ENCODE peak calls at places on chromosomes 7 and 10, in ten cellular contexts. Z is vagina; T is A549; X is GM12878; L is stomach; P is HL-60; H is CD8-positive, alpha-beta memory T cell; I is upper lobe of right lung; U is Panc1; E is tibial artery. C is an unnamed sample.

GRCh38 chr7:106518986-106519385 is 142.0 kb downstream of the CCDC71L start:
- DNase-seq in X (no peak), H (no peak), L (no peak), P (no peak), Z (no peak), I (no peak), E (no peak), T (no peak), U (no peak), C (no peak)

GRCh38 chr10:29668628-29669027 is 33.9 kb upstream of the SVIL start:
- DNase-seq in H (no peak), Z (no peak), L (no peak), T (no peak), U (no peak), P (no peak), I (no peak), X (no peak), E (no peak), C (no peak)

GRCh38 chr10:103895458-103896186 is 22.4 kb downstream of the STN1 start:
- DNase-seq in P (no peak), U (peak), H (no peak), X (no peak), I (no peak), E (no peak), T (no peak), Z (no peak), L (no peak), C (no peak)

GRCh38 chr7:19620470-19620869 is 88.4 kb downstream of the POLR1F start:
- DNase-seq in I (no peak), Z (no peak), L (no peak), P (no peak), U (no peak), E (no peak), H (no peak), T (no peak), X (no peak), C (no peak)

GRCh38 chr7:71942115-71942514 is 470.0 kb downstream of the CALN1 start:
- DNase-seq in Z (no peak), P (no peak), L (no peak), T (no peak), X (no peak), E (no peak), H (no peak), U (no peak), I (no peak), C (no peak)

GRCh38 chr10:125085281-125085680 is 75.1 kb downstream of the CTBP2 start:
- DNase-seq in Z (no peak), I (peak), P (no peak), X (no peak), H (no peak), U (no peak), L (no peak), T (no peak), E (no peak), C (no peak)

GRCh38 chr7:44565097-44565794 is 8.5 kb downstream of the DDX56 start:
- DNase-seq in L (peak), P (no peak), I (peak), E (peak), T (peak), U (peak), X (no peak), H (peak), Z (no peak), C (peak)

GRCh38 chr10:58157076-58157766 is 110.5 kb downstream of the IPMK start:
- DNase-seq in I (no peak), U (no peak), E (no peak), P (peak), Z (no peak), H (no peak), T (no peak), L (peak), X (no peak), C (no peak)

GRCh38 chr7:113831509-113831908 is 87.3 kb downstream of the PPP1R3A start:
- DNase-seq in E (no peak), I (no peak), H (no peak), L (no peak), P (no peak), U (no peak), Z (no peak), T (no peak), X (no peak), C (no peak)

GRCh38 chr7:25549315-25549933 is 321.1 kb upstream of the NPVF start:
- DNase-seq in I (no peak), P (no peak), T (no peak), H (no peak), Z (no peak), L (no peak), U (no peak), E (no peak), X (no peak), C (peak)

GRCh38 chr7:1455241-1455939 is 3.9 kb downstream of the MICALL2 start:
- DNase-seq in U (no peak), L (peak), P (no peak), T (no peak), I (peak), Z (no peak), E (no peak), H (no peak), X (no peak), C (no peak)

GRCh38 chr7:158814637-158815036 is 14.7 kb downstream of the ESYT2 start:
- DNase-seq in E (no peak), P (no peak), X (no peak), T (no peak), H (no peak), Z (no peak), L (no peak), I (no peak), U (no peak), C (no peak)

GRCh38 chr7:19920200-19920599 is 146.8 kb upstream of the TMEM196 start:
- DNase-seq in P (no peak), E (no peak), I (no peak), L (no peak), X (no peak), U (no peak), T (no peak), H (no peak), Z (no peak), C (no peak)

GRCh38 chr7:101804087-101804631 is 13.3 kb upstream of the CUX1 start:
- DNase-seq in L (no peak), U (no peak), T (no peak), X (no peak), Z (no peak), E (no peak), I (no peak), H (no peak), P (no peak), C (peak)

GRCh38 chr10:98041352-98042043 is 11.1 kb upstream of the CRTAC1 start:
- DNase-seq in H (peak), E (peak), U (peak), L (peak), Z (no peak), T (peak), P (no peak), I (peak), X (no peak), C (peak)

GRCh38 chr7:128188396-128189230 is 52.5 kb upstream of the LEP start:
- DNase-seq in I (no peak), H (no peak), P (no peak), E (peak), Z (no peak), T (no peak), X (no peak), U (no peak), L (no peak), C (no peak)

GRCh38 chr7:45568536-45569289 is 5.5 kb upstream of the ADCY1 start:
- DNase-seq in L (no peak), X (no peak), E (no peak), Z (peak), U (no peak), H (no peak), T (no peak), I (no peak), P (no peak), C (no peak)

GRCh38 chr7:77802557-77803410 is 4.2 kb downstream of the PHTF2 start:
- DNase-seq in T (no peak), E (no peak), U (no peak), Z (no peak), I (no peak), L (no peak), X (no peak), H (no peak), P (no peak), C (no peak)

GRCh38 chr7:76206633-76207032 is 4.9 kb downstream of the SRRM3 start:
- DNase-seq in Z (no peak), H (no peak), P (no peak), U (no peak), L (no peak), E (no peak), I (no peak), X (no peak), T (no peak), C (no peak)

GRCh38 chr7:12212051-12212485 is 974 bp downstream of the TMEM106B start:
- DNase-seq in L (no peak), P (no peak), E (no peak), T (no peak), X (no peak), Z (no peak), U (peak), I (no peak), H (no peak), C (peak)

GRCh38 chr7:25303380-25304321 is 75.4 kb upstream of the NPVF start:
- DNase-seq in H (no peak), L (no peak), Z (no peak), P (no peak), X (no peak), I (no peak), T (no peak), E (no peak), U (no peak), C (peak)

GRCh38 chr10:35006836-35007235 is 83.3 kb downstream of the CUL2 start:
- DNase-seq in E (no peak), U (no peak), I (no peak), H (no peak), T (no peak), Z (no peak), L (no peak), X (no peak), P (no peak), C (no peak)

GRCh38 chr7:95589766-95590165 is 6.5 kb downstream of the PDK4 start:
- DNase-seq in U (no peak), T (no peak), Z (no peak), E (no peak), L (no peak), H (no peak), P (no peak), X (no peak), I (no peak), C (no peak)

GRCh38 chr7:31134246-31135188 is 82.4 kb downstream of the ADCYAP1R1 start:
- DNase-seq in H (peak), P (peak), E (no peak), L (peak), I (peak), T (peak), Z (no peak), X (no peak), U (no peak), C (peak)

GRCh38 chr7:125504848-125505247 is 575.2 kb upstream of the POT1 start:
- DNase-seq in X (no peak), E (no peak), L (no peak), H (no peak), T (no peak), Z (no peak), P (no peak), U (no peak), I (no peak), C (no peak)

GRCh38 chr7:52168085-52168484 is 851.5 kb upstream of the COBL start:
- DNase-seq in I (no peak), L (no peak), H (no peak), E (no peak), U (no peak), X (no peak), P (no peak), T (peak), Z (no peak), C (peak)

GRCh38 chr10:42979181-42979580 is 97.7 kb upstream of the RET start:
- DNase-seq in I (no peak), X (no peak), T (no peak), H (no peak), P (no peak), Z (no peak), L (peak), U (no peak), E (peak), C (no peak)

GRCh38 chr7:98359395-98359794 is 41.5 kb downstream of the BAIAP2L1 start:
- DNase-seq in L (no peak), H (no peak), T (no peak), E (no peak), P (no peak), X (no peak), I (no peak), U (no peak), Z (no peak), C (no peak)
- H3K4me3 ChIP-seq in L (no peak), H (no peak), T (no peak), E (no peak), P (no peak), X (no peak), I (no peak), U (no peak), Z (no peak), C (no peak)

GRCh38 chr7:47314248-47314647 is 267.7 kb downstream of the TNS3 start:
- DNase-seq in X (no peak), P (no peak), E (no peak), I (no peak), H (no peak), U (no peak), T (no peak), L (no peak), Z (no peak), C (no peak)
- H3K27ac ChIP-seq in X (no peak), P (no peak), E (peak), I (no peak), H (no peak), U (no peak), T (no peak), L (no peak), Z (no peak), C (no peak)

DNA sequence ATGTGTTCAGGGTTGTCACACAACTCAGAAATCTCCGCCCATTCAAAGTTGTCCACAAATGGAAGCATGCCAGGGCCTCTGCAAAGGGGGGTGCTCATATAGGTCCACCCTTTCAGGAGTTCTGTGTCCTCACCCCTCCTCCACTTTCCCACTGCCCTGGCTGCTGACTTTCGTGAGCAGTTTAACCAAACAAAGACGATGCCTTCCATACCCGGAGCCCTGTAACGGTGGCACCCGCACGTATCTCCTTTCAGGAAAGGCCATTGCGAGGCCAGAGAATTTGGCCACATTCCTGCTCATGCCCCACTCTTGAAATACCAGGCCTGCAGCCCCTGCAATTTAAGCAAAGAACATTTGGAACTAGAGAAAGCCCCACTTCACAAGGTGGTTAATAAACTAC is 1.4 kb downstream of the CPXM2 start:
- DNase-seq in E (peak), I (no peak), T (no peak), H (no peak), L (no peak), Z (no peak), X (no peak), U (no peak), P (no peak), C (no peak)
- H3K4me3 ChIP-seq in E (peak), I (no peak), T (no peak), H (no peak), L (peak), Z (peak), X (no peak), U (no peak), P (no peak), C (no peak)

DNA sequence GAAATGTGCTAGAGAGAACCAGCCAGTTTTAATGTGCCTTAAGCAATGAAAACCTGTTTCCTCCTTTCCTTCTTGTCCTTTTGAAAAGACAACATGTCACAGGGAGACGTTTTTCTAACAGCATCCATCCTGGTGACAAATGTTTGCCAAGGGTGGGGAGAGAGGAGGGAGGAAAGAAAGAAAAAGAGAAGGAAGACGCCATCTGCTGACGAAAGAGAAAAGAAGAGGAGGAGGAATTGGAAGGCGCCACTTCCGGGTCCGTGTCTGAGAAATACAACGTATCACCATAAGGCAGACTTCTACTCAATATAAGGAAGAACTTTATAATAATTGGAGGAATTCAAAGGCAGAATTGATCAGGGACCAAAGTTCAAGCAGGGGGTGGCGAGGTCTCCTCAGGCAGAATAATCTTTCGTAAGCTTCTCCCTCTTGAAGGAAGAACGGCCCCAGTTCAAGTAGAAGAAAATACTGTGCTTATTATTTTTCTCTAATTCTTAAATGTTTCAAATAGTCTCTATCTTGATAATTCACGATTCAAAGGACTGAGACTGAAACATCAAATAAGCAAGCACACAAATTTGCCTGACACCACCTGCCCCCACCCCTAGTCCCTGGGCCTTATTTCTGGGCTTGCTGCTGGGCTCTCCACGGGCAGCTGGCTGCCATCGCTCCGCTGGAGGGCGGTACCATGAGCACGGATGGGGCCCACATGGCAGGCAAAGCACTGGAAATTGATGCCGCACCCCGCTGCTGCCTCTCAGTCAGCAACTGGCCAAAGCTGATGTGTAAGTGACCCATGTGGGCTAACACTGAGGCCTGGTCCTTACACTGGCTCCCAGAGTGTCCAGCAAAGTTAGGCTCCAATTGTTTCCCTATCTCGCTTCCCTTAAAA is 273.7 kb upstream of the KLF14 start:
- DNase-seq in P (peak), T (peak), Z (no peak), E (no peak), X (peak), H (peak), U (peak), L (peak), I (no peak), C (peak)
- H3K27ac ChIP-seq in P (peak), T (peak), Z (peak), E (peak), X (peak), H (peak), U (peak), L (peak), I (peak), C (no peak)

GRCh38 chr7:138992052-138992531 is 10.9 kb upstream of the KIAA1549 start:
- DNase-seq in T (no peak), X (no peak), U (no peak), I (no peak), P (no peak), E (no peak), Z (peak), H (no peak), L (no peak), C (no peak)
- H3K4me3 ChIP-seq in T (no peak), X (no peak), U (no peak), I (no peak), P (no peak), E (no peak), Z (no peak), H (no peak), L (no peak), C (no peak)

C was measured in neural progenitor cell.